ENCODE peak calls at places on chromosome 5, in five cellular contexts. One of them, this sample, is unnamed.

GRCh38 chr5:180860273-180860886 is 696 bp downstream of the ZFP62 start:
- DNase-seq in stimulated activated CD4-positive, alpha-beta T cell treated with anti-CD3 and anti-CD28 coated beads, Interleukin-4, amount 100 ng/mL, for 24 hours: peak
- DNase-seq in activated T-helper 9 cell treated with anti-CD3 and anti-CD28 coated beads, Interleukin-2, amount 50 U/mL, for 16 hours: peak
- DNase-seq in B cell: peak
- DNase-seq in C1 segment of cervical spinal cord: no peak
- DNase-seq in this sample: peak

GRCh38 chr5:132498152-132498551 is 7.6 kb upstream of the IRF1 start:
- DNase-seq in stimulated activated CD4-positive, alpha-beta T cell treated with anti-CD3 and anti-CD28 coated beads, Interleukin-4, amount 100 ng/mL, for 24 hours: no peak
- DNase-seq in activated T-helper 9 cell treated with anti-CD3 and anti-CD28 coated beads, Interleukin-2, amount 50 U/mL, for 16 hours: no peak
- DNase-seq in B cell: no peak
- DNase-seq in C1 segment of cervical spinal cord: no peak
- DNase-seq in this sample: no peak

GRCh38 chr5:75601996-75602395 is 9.3 kb upstream of the ANKDD1B start:
- DNase-seq in stimulated activated CD4-positive, alpha-beta T cell treated with anti-CD3 and anti-CD28 coated beads, Interleukin-4, amount 100 ng/mL, for 24 hours: no peak
- DNase-seq in activated T-helper 9 cell treated with anti-CD3 and anti-CD28 coated beads, Interleukin-2, amount 50 U/mL, for 16 hours: no peak
- DNase-seq in B cell: no peak
- DNase-seq in C1 segment of cervical spinal cord: no peak
- DNase-seq in this sample: no peak

GRCh38 chr5:160479926-160480325 is 58.3 kb downstream of the PTTG1 start:
- DNase-seq in stimulated activated CD4-positive, alpha-beta T cell treated with anti-CD3 and anti-CD28 coated beads, Interleukin-4, amount 100 ng/mL, for 24 hours: no peak
- DNase-seq in activated T-helper 9 cell treated with anti-CD3 and anti-CD28 coated beads, Interleukin-2, amount 50 U/mL, for 16 hours: no peak
- DNase-seq in B cell: no peak
- DNase-seq in C1 segment of cervical spinal cord: no peak
- DNase-seq in this sample: no peak

GRCh38 chr5:79547982-79548381 is 34.0 kb upstream of the HOMER1 start:
- DNase-seq in stimulated activated CD4-positive, alpha-beta T cell treated with anti-CD3 and anti-CD28 coated beads, Interleukin-4, amount 100 ng/mL, for 24 hours: no peak
- DNase-seq in activated T-helper 9 cell treated with anti-CD3 and anti-CD28 coated beads, Interleukin-2, amount 50 U/mL, for 16 hours: no peak
- DNase-seq in B cell: no peak
- DNase-seq in C1 segment of cervical spinal cord: no peak
- DNase-seq in this sample: no peak

GRCh38 chr5:58794875-58795274 is 212.0 kb downstream of the RAB3C start:
- DNase-seq in stimulated activated CD4-positive, alpha-beta T cell treated with anti-CD3 and anti-CD28 coated beads, Interleukin-4, amount 100 ng/mL, for 24 hours: peak
- DNase-seq in activated T-helper 9 cell treated with anti-CD3 and anti-CD28 coated beads, Interleukin-2, amount 50 U/mL, for 16 hours: no peak
- DNase-seq in B cell: no peak
- DNase-seq in C1 segment of cervical spinal cord: no peak
- DNase-seq in this sample: no peak

GRCh38 chr5:14735944-14736343 is 71.4 kb downstream of the OTULIN start:
- DNase-seq in stimulated activated CD4-positive, alpha-beta T cell treated with anti-CD3 and anti-CD28 coated beads, Interleukin-4, amount 100 ng/mL, for 24 hours: no peak
- DNase-seq in activated T-helper 9 cell treated with anti-CD3 and anti-CD28 coated beads, Interleukin-2, amount 50 U/mL, for 16 hours: no peak
- DNase-seq in B cell: no peak
- DNase-seq in C1 segment of cervical spinal cord: no peak
- DNase-seq in this sample: no peak

GRCh38 chr5:90640484-90641059 is 82.0 kb downstream of the ADGRV1 start:
- DNase-seq in stimulated activated CD4-positive, alpha-beta T cell treated with anti-CD3 and anti-CD28 coated beads, Interleukin-4, amount 100 ng/mL, for 24 hours: no peak
- DNase-seq in activated T-helper 9 cell treated with anti-CD3 and anti-CD28 coated beads, Interleukin-2, amount 50 U/mL, for 16 hours: no peak
- DNase-seq in B cell: no peak
- DNase-seq in C1 segment of cervical spinal cord: no peak
- DNase-seq in this sample: no peak

GRCh38 chr5:153523196-153523595 is 32.7 kb downstream of the GRIA1 start:
- DNase-seq in stimulated activated CD4-positive, alpha-beta T cell treated with anti-CD3 and anti-CD28 coated beads, Interleukin-4, amount 100 ng/mL, for 24 hours: no peak
- DNase-seq in activated T-helper 9 cell treated with anti-CD3 and anti-CD28 coated beads, Interleukin-2, amount 50 U/mL, for 16 hours: no peak
- DNase-seq in B cell: no peak
- DNase-seq in C1 segment of cervical spinal cord: no peak
- DNase-seq in this sample: no peak

GRCh38 chr5:149636861-149637246 is 55.6 kb downstream of the ARHGEF37 start:
- DNase-seq in stimulated activated CD4-positive, alpha-beta T cell treated with anti-CD3 and anti-CD28 coated beads, Interleukin-4, amount 100 ng/mL, for 24 hours: no peak
- DNase-seq in activated T-helper 9 cell treated with anti-CD3 and anti-CD28 coated beads, Interleukin-2, amount 50 U/mL, for 16 hours: peak
- DNase-seq in B cell: peak
- DNase-seq in C1 segment of cervical spinal cord: peak
- DNase-seq in this sample: peak

GRCh38 chr5:99104538-99105132 is 175.8 kb upstream of the CHD1 start:
- DNase-seq in stimulated activated CD4-positive, alpha-beta T cell treated with anti-CD3 and anti-CD28 coated beads, Interleukin-4, amount 100 ng/mL, for 24 hours: no peak
- DNase-seq in activated T-helper 9 cell treated with anti-CD3 and anti-CD28 coated beads, Interleukin-2, amount 50 U/mL, for 16 hours: no peak
- DNase-seq in B cell: no peak
- DNase-seq in C1 segment of cervical spinal cord: no peak
- DNase-seq in this sample: peak

GRCh38 chr5:168995024-168995423 is 305.9 kb downstream of the SLIT3 start:
- DNase-seq in stimulated activated CD4-positive, alpha-beta T cell treated with anti-CD3 and anti-CD28 coated beads, Interleukin-4, amount 100 ng/mL, for 24 hours: no peak
- DNase-seq in activated T-helper 9 cell treated with anti-CD3 and anti-CD28 coated beads, Interleukin-2, amount 50 U/mL, for 16 hours: no peak
- DNase-seq in B cell: no peak
- DNase-seq in C1 segment of cervical spinal cord: no peak
- DNase-seq in this sample: no peak

GRCh38 chr5:44565872-44566271 is 176.7 kb upstream of the FGF10 start:
- DNase-seq in stimulated activated CD4-positive, alpha-beta T cell treated with anti-CD3 and anti-CD28 coated beads, Interleukin-4, amount 100 ng/mL, for 24 hours: no peak
- DNase-seq in activated T-helper 9 cell treated with anti-CD3 and anti-CD28 coated beads, Interleukin-2, amount 50 U/mL, for 16 hours: no peak
- DNase-seq in B cell: no peak
- DNase-seq in C1 segment of cervical spinal cord: no peak
- DNase-seq in this sample: no peak

GRCh38 chr5:169746147-169746694 is 109.1 kb downstream of the DOCK2 start:
- DNase-seq in stimulated activated CD4-positive, alpha-beta T cell treated with anti-CD3 and anti-CD28 coated beads, Interleukin-4, amount 100 ng/mL, for 24 hours: no peak
- DNase-seq in activated T-helper 9 cell treated with anti-CD3 and anti-CD28 coated beads, Interleukin-2, amount 50 U/mL, for 16 hours: no peak
- DNase-seq in B cell: no peak
- DNase-seq in C1 segment of cervical spinal cord: no peak
- DNase-seq in this sample: no peak

GRCh38 chr5:138336952-138337684 is 948 bp upstream of the FAM53C start:
- DNase-seq in stimulated activated CD4-positive, alpha-beta T cell treated with anti-CD3 and anti-CD28 coated beads, Interleukin-4, amount 100 ng/mL, for 24 hours: no peak
- DNase-seq in activated T-helper 9 cell treated with anti-CD3 and anti-CD28 coated beads, Interleukin-2, amount 50 U/mL, for 16 hours: no peak
- DNase-seq in B cell: no peak
- DNase-seq in C1 segment of cervical spinal cord: no peak
- DNase-seq in this sample: peak

GRCh38 chr5:109655841-109656240 is 33.9 kb upstream of the MAN2A1 start:
- DNase-seq in stimulated activated CD4-positive, alpha-beta T cell treated with anti-CD3 and anti-CD28 coated beads, Interleukin-4, amount 100 ng/mL, for 24 hours: no peak
- DNase-seq in activated T-helper 9 cell treated with anti-CD3 and anti-CD28 coated beads, Interleukin-2, amount 50 U/mL, for 16 hours: no peak
- DNase-seq in B cell: no peak
- DNase-seq in C1 segment of cervical spinal cord: no peak
- DNase-seq in this sample: no peak

GRCh38 chr5:180323929-180324632 is 29.1 kb downstream of the GFPT2 start:
- DNase-seq in stimulated activated CD4-positive, alpha-beta T cell treated with anti-CD3 and anti-CD28 coated beads, Interleukin-4, amount 100 ng/mL, for 24 hours: no peak
- DNase-seq in activated T-helper 9 cell treated with anti-CD3 and anti-CD28 coated beads, Interleukin-2, amount 50 U/mL, for 16 hours: no peak
- DNase-seq in B cell: no peak
- DNase-seq in C1 segment of cervical spinal cord: no peak
- DNase-seq in this sample: no peak

GRCh38 chr5:4942831-4943178 is 197.3 kb upstream of the ADAMTS16 start:
- DNase-seq in stimulated activated CD4-positive, alpha-beta T cell treated with anti-CD3 and anti-CD28 coated beads, Interleukin-4, amount 100 ng/mL, for 24 hours: no peak
- DNase-seq in activated T-helper 9 cell treated with anti-CD3 and anti-CD28 coated beads, Interleukin-2, amount 50 U/mL, for 16 hours: no peak
- DNase-seq in B cell: no peak
- DNase-seq in C1 segment of cervical spinal cord: no peak
- DNase-seq in this sample: no peak

This sample was measured in frontal cortex.